ENCODE peak calls at places on chromosome X, in six cellular contexts. One of them, this sample, is unnamed.

GRCh38 chrX:140918398-140919043 is 83.9 kb upstream of the SPANXB1 start:
- DNase-seq in stomach: peak; percentile 27
- DNase-seq in PC-3: peak; percentile 70
- DNase-seq in ovary: no peak
- DNase-seq in H7: peak; percentile 15
- DNase-seq in tibial nerve: no peak
- DNase-seq in this sample: no peak

GRCh38 chrX:86148024-86148511 is at the start of gene DACH2:
- DNase-seq in tibial nerve: peak; percentile 19
- DNase-seq in ovary: peak; percentile 88
- DNase-seq in stomach: peak; percentile 78
- DNase-seq in H7: peak; percentile 87
- DNase-seq in PC-3: peak; percentile 54
- DNase-seq in this sample: peak; percentile 77

GRCh38 chrX:118109065-118109464 is 7.5 kb downstream of the KLHL13 start:
- DNase-seq in tibial nerve: no peak
- DNase-seq in stomach: no peak
- DNase-seq in H7: no peak
- DNase-seq in PC-3: no peak
- DNase-seq in ovary: no peak
- DNase-seq in this sample: no peak

GRCh38 chrX:119273807-119274192 is 37.7 kb downstream of the PGRMC1 start:
- DNase-seq in PC-3: no peak
- DNase-seq in tibial nerve: no peak
- DNase-seq in H7: no peak
- DNase-seq in ovary: no peak
- DNase-seq in stomach: no peak
- DNase-seq in this sample: no peak

GRCh38 chrX:17547658-17548057 is 172.7 kb downstream of the NHS start:
- DNase-seq in tibial nerve: no peak
- DNase-seq in PC-3: peak; percentile 90
- DNase-seq in H7: no peak
- DNase-seq in stomach: peak; percentile 87
- DNase-seq in ovary: peak; percentile 52
- DNase-seq in this sample: peak; percentile 63

GRCh38 chrX:19593684-19594083 is 78.4 kb upstream of the MAP3K15 start:
- DNase-seq in H7: no peak
- DNase-seq in ovary: no peak
- DNase-seq in tibial nerve: peak; percentile 44
- DNase-seq in PC-3: peak; percentile 56
- DNase-seq in stomach: no peak
- DNase-seq in this sample: no peak

GRCh38 chrX:39856472-39857121 is 241.2 kb downstream of the BCOR start:
- DNase-seq in tibial nerve: no peak
- DNase-seq in stomach: peak; percentile 56
- DNase-seq in ovary: no peak
- DNase-seq in H7: no peak
- DNase-seq in PC-3: no peak
- DNase-seq in this sample: no peak

GRCh38 chrX:39480966-39481365 is 616.8 kb downstream of the BCOR start:
- DNase-seq in H7: no peak
- DNase-seq in PC-3: no peak
- DNase-seq in stomach: no peak
- DNase-seq in ovary: no peak
- DNase-seq in tibial nerve: no peak
- DNase-seq in this sample: no peak

GRCh38 chrX:30971761-30972603 is 82.9 kb upstream of the TAB3 start:
- DNase-seq in stomach: peak; percentile 35
- DNase-seq in tibial nerve: no peak
- DNase-seq in H7: peak; percentile 63
- DNase-seq in PC-3: peak; percentile 61
- DNase-seq in ovary: no peak
- DNase-seq in this sample: no peak

GRCh38 chrX:51332188-51332942 is at the start of gene NUDT10:
- DNase-seq in H7: peak; percentile 86
- DNase-seq in stomach: no peak
- DNase-seq in PC-3: no peak
- DNase-seq in tibial nerve: peak; percentile 7
- DNase-seq in ovary: peak; percentile 76
- DNase-seq in this sample: peak; percentile 65

DNA sequence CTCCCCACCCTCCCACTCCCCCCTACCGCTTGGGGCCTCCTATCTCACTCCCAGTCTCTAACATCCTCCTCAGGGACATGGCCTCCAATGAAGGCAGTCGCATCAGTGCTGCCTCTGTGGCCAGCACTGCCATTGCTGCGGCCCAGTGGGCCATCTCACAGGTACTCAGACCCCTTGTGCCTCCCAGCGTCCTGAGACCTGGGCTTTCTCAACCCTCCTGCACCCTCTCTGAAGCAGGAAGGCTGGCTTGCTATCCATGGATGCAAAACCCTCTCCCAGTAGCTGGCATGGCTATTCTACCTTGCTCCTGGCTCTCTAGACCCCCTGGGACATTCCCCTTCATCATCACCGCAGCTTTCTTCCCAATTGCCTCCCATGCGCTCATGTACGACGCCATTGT is 13.3 kb upstream of the UBA1 start:
- DNase-seq in H7: no peak
- DNase-seq in tibial nerve: no peak
- DNase-seq in PC-3: no peak
- DNase-seq in ovary: no peak
- DNase-seq in stomach: no peak
- DNase-seq in this sample: no peak
- H3K36me3 ChIP-seq in H7: peaks cover 23% of the 10 kb centered on the region
- H3K36me3 ChIP-seq in tibial nerve: peaks cover 93% of the 10 kb centered on the region
- H3K36me3 ChIP-seq in PC-3: peaks cover 19% of the 10 kb centered on the region
- H3K36me3 ChIP-seq in ovary: no peaks in the 10 kb centered on the region
- H3K36me3 ChIP-seq in stomach: peaks cover 47% of the 10 kb centered on the region
- H3K36me3 ChIP-seq in this sample: no peaks in the 10 kb centered on the region

GRCh38 chrX:78123190-78123589 is 16.3 kb downstream of the TAF9B start:
- DNase-seq in ovary: no peak
- DNase-seq in tibial nerve: no peak
- DNase-seq in stomach: no peak
- DNase-seq in PC-3: peak; percentile 85
- DNase-seq in H7: no peak
- DNase-seq in this sample: no peak
- H3K36me3 ChIP-seq in ovary: no peaks in the 10 kb centered on the region
- H3K36me3 ChIP-seq in tibial nerve: peaks cover 62% of the 10 kb centered on the region
- H3K36me3 ChIP-seq in stomach: peaks cover 13% of the 10 kb centered on the region
- H3K36me3 ChIP-seq in PC-3: peaks cover 80% of the 10 kb centered on the region
- H3K36me3 ChIP-seq in H7: peaks cover 20% of the 10 kb centered on the region
- H3K36me3 ChIP-seq in this sample: no peaks in the 10 kb centered on the region

GRCh38 chrX:13747836-13748235 is 13.3 kb downstream of the OFD1 start:
- DNase-seq in stomach: peak; percentile 40
- DNase-seq in tibial nerve: peak; percentile 65
- DNase-seq in H7: peak; percentile 44
- DNase-seq in ovary: no peak
- DNase-seq in PC-3: peak; percentile 71
- DNase-seq in this sample: peak; percentile 62

GRCh38 chrX:13750812-13751211 is 16.3 kb downstream of the OFD1 start:
- DNase-seq in PC-3: no peak
- DNase-seq in H7: no peak
- DNase-seq in tibial nerve: no peak
- DNase-seq in ovary: no peak
- DNase-seq in stomach: no peak
- DNase-seq in this sample: no peak

GRCh38 chrX:13748486-13748885 is 13.9 kb downstream of the OFD1 start:
- DNase-seq in tibial nerve: no peak
- DNase-seq in PC-3: peak; percentile 27
- DNase-seq in stomach: no peak
- DNase-seq in ovary: no peak
- DNase-seq in H7: no peak
- DNase-seq in this sample: no peak

GRCh38 chrX:13752141-13752540 is 17.6 kb downstream of the OFD1 start:
- DNase-seq in tibial nerve: no peak
- DNase-seq in PC-3: peak; percentile 82
- DNase-seq in stomach: no peak
- DNase-seq in ovary: no peak
- DNase-seq in H7: no peak
- DNase-seq in this sample: no peak

GRCh38 chrX:13750204-13750603 is 15.7 kb downstream of the OFD1 start:
- DNase-seq in stomach: no peak
- DNase-seq in tibial nerve: no peak
- DNase-seq in PC-3: peak; percentile 78
- DNase-seq in H7: peak; percentile 49
- DNase-seq in ovary: no peak
- DNase-seq in this sample: no peak
- H3K36me3 ChIP-seq in stomach: no peaks in the 10 kb centered on the region
- H3K36me3 ChIP-seq in tibial nerve: peaks cover 5% of the 10 kb centered on the region
- H3K36me3 ChIP-seq in PC-3: peaks cover 26% of the 10 kb centered on the region
- H3K36me3 ChIP-seq in H7: peaks cover 6% of the 10 kb centered on the region
- H3K36me3 ChIP-seq in ovary: no peaks in the 10 kb centered on the region
- H3K36me3 ChIP-seq in this sample: no peaks in the 10 kb centered on the region

GRCh38 chrX:149494844-149495565 is 10.1 kb downstream of the IDS start:
- DNase-seq in stomach: no peak
- DNase-seq in H7: no peak
- DNase-seq in ovary: no peak
- DNase-seq in PC-3: peak; percentile 58
- DNase-seq in tibial nerve: no peak
- DNase-seq in this sample: no peak

GRCh38 chrX:149495573-149496071 is 9.5 kb downstream of the IDS start:
- DNase-seq in stomach: no peak
- DNase-seq in ovary: no peak
- DNase-seq in tibial nerve: no peak
- DNase-seq in PC-3: peak; percentile 92
- DNase-seq in H7: no peak
- DNase-seq in this sample: no peak

GRCh38 chrX:149493567-149494562 is 11.2 kb downstream of the IDS start:
- DNase-seq in PC-3: peak; percentile 43
- DNase-seq in tibial nerve: no peak
- DNase-seq in stomach: no peak
- DNase-seq in H7: peak; percentile 38
- DNase-seq in ovary: no peak
- DNase-seq in this sample: no peak

GRCh38 chrX:149490100-149490499 is 15.0 kb downstream of the IDS start:
- DNase-seq in stomach: no peak
- DNase-seq in tibial nerve: no peak
- DNase-seq in H7: no peak
- DNase-seq in ovary: no peak
- DNase-seq in PC-3: no peak
- DNase-seq in this sample: no peak

GRCh38 chrX:149491812-149492211 is 13.3 kb downstream of the IDS start:
- DNase-seq in ovary: no peak
- DNase-seq in tibial nerve: no peak
- DNase-seq in stomach: no peak
- DNase-seq in H7: no peak
- DNase-seq in PC-3: no peak
- DNase-seq in this sample: no peak
- H3K36me3 ChIP-seq in ovary: no peaks in the 10 kb centered on the region
- H3K36me3 ChIP-seq in tibial nerve: peaks cover 84% of the 10 kb centered on the region
- H3K36me3 ChIP-seq in stomach: peaks cover 14% of the 10 kb centered on the region
- H3K36me3 ChIP-seq in H7: peaks cover 22% of the 10 kb centered on the region
- H3K36me3 ChIP-seq in PC-3: peaks cover 56% of the 10 kb centered on the region
- H3K36me3 ChIP-seq in this sample: no peaks in the 10 kb centered on the region

GRCh38 chrX:300334-300733 is 18.3 kb downstream of the GTPBP6 start:
- DNase-seq in PC-3: no peak
- DNase-seq in tibial nerve: no peak
- DNase-seq in ovary: no peak
- DNase-seq in stomach: no peak
- DNase-seq in H7: no peak
- DNase-seq in this sample: no peak
- H3K36me3 ChIP-seq in PC-3: peaks cover 6% of the 10 kb centered on the region
- H3K36me3 ChIP-seq in tibial nerve: peaks cover 76% of the 10 kb centered on the region
- H3K36me3 ChIP-seq in ovary: no peaks in the 10 kb centered on the region
- H3K36me3 ChIP-seq in stomach: peaks cover 26% of the 10 kb centered on the region
- H3K36me3 ChIP-seq in H7: peaks cover 25% of the 10 kb centered on the region
- H3K36me3 ChIP-seq in this sample: no peaks in the 10 kb centered on the region

DNA sequence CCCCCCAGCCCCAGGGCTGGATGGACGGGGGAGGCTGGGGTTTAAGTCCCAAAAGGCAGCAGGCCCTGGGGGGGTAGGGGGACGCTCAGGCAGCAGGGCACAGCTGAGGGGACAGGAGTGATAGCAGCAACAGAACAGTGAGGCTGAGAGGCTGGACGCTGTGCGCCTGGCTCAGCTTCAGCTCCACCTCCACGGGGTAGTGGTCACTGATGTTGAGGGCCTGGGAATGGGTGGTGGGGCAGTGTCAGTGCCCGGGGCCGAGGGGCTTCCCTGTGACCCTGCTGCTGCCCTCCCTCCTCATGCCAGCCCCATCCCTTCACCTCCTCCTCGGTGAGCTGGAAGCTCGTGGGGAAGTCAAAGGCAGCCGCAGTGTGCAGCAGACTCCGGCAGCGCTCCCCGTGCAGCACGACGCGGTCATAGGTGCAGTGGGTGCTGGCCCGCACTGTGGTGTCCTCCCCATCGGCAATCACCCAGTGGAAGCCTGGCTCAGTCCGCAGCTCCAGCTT is 4.5 kb downstream of the RPL10 start:
- DNase-seq in H7: no peak
- DNase-seq in stomach: no peak
- DNase-seq in ovary: no peak
- DNase-seq in PC-3: no peak
- DNase-seq in tibial nerve: no peak
- DNase-seq in this sample: no peak
- H3K36me3 ChIP-seq in H7: peaks cover 14% of the 10 kb centered on the region
- H3K36me3 ChIP-seq in stomach: peaks cover 17% of the 10 kb centered on the region
- H3K36me3 ChIP-seq in ovary: no peaks in the 10 kb centered on the region
- H3K36me3 ChIP-seq in PC-3: peaks cover 25% of the 10 kb centered on the region
- H3K36me3 ChIP-seq in tibial nerve: peaks cover 23% of the 10 kb centered on the region
- H3K36me3 ChIP-seq in this sample: no peaks in the 10 kb centered on the region

GRCh38 chrX:47242321-47242720 is 9.5 kb downstream of the USP11 start:
- DNase-seq in tibial nerve: no peak
- DNase-seq in stomach: no peak
- DNase-seq in PC-3: no peak
- DNase-seq in ovary: no peak
- DNase-seq in H7: no peak
- DNase-seq in this sample: no peak
- H3K36me3 ChIP-seq in tibial nerve: peaks cover 68% of the 10 kb centered on the region
- H3K36me3 ChIP-seq in stomach: peaks cover 19% of the 10 kb centered on the region
- H3K36me3 ChIP-seq in PC-3: peaks cover 4% of the 10 kb centered on the region
- H3K36me3 ChIP-seq in ovary: no peaks in the 10 kb centered on the region
- H3K36me3 ChIP-seq in H7: peaks cover 48% of the 10 kb centered on the region
- H3K36me3 ChIP-seq in this sample: no peaks in the 10 kb centered on the region

This sample was measured in uterus.